ENCODE peak calls at places on chromosome 10, in ten cellular contexts. L is fibroblast of pulmonary artery, P is kidney glomerular epithelial cell, K is RPMI7951, X is hepatic stellate cell, T is immature natural killer cell, H is HEK293T, O is A172, Z is WTC11, J is astrocyte of the spinal cord. A is an unnamed sample.

GRCh38 chr10:10850227-10850626 is 167.4 kb upstream of the CELF2 start:
- DNase-seq in Z (no peak), H (no peak), T (no peak), K (no peak), X (no peak), J (no peak), L (no peak), O (no peak), P (no peak), A (no peak)

GRCh38 chr10:76282122-76283030 is 851.0 kb downstream of the LRMDA start:
- DNase-seq in T (no peak), X (no peak), H (peak; percentile 66), J (peak; percentile 50), O (peak; percentile 72), L (peak; percentile 50), K (no peak), Z (no peak), P (peak; percentile 97), A (no peak)

GRCh38 chr10:2944788-2945187 is 122.6 kb upstream of the PFKP start:
- DNase-seq in K (no peak), T (no peak), L (no peak), O (no peak), H (no peak), J (no peak), X (no peak), P (no peak), Z (no peak), A (no peak)

GRCh38 chr10:62380002-62380401 is 5.8 kb downstream of the ZNF365 start:
- DNase-seq in H (no peak), L (peak; percentile 19), O (peak; percentile 91), J (peak; percentile 72), T (no peak), P (peak; percentile 50), K (peak; percentile 89), X (no peak), Z (no peak), A (peak; percentile 52)

GRCh38 chr10:101644002-101644401 is 51.0 kb downstream of the FBXW4 start:
- DNase-seq in L (no peak), O (no peak), J (no peak), Z (peak; percentile 59), K (no peak), P (no peak), H (no peak), X (no peak), T (no peak), A (no peak)

GRCh38 chr10:124039432-124040086 is 53.8 kb downstream of the CHST15 start:
- DNase-seq in J (no peak), L (no peak), X (no peak), P (no peak), O (no peak), T (no peak), K (no peak), H (no peak), Z (no peak), A (no peak)

GRCh38 chr10:71713135-71714040 is 6.2 kb downstream of the C10orf105 start:
- DNase-seq in O (no peak), X (peak; percentile 94), Z (no peak), T (peak; percentile 53), H (no peak), L (peak; percentile 94), J (peak; percentile 43), P (peak; percentile 80), K (peak; percentile 49), A (peak; percentile 74)

GRCh38 chr10:102710604-102711003 is 3.6 kb downstream of the ARL3 start:
- DNase-seq in T (no peak), K (peak; percentile 77), X (peak; percentile 72), O (peak; percentile 62), J (peak; percentile 80), L (peak; percentile 75), P (peak; percentile 18), Z (no peak), H (no peak), A (peak; percentile 75)

GRCh38 chr10:57142925-57143576 is 782.0 kb upstream of the ZWINT start:
- DNase-seq in O (no peak), P (no peak), K (no peak), L (no peak), H (no peak), T (no peak), X (no peak), Z (peak; percentile 19), J (no peak), A (no peak)

GRCh38 chr10:16853201-16853600 is 36.0 kb upstream of the RSU1 start:
- DNase-seq in H (no peak), O (peak; percentile 28), P (peak; percentile 63), J (peak; percentile 78), T (no peak), Z (no peak), K (peak; percentile 74), L (peak; percentile 77), X (peak; percentile 26), A (peak; percentile 70)

GRCh38 chr10:104367856-104368255 is 14.2 kb downstream of the CFAP58 start:
- DNase-seq in P (no peak), K (no peak), J (no peak), L (no peak), Z (no peak), T (no peak), H (no peak), O (no peak), X (no peak), A (no peak)

GRCh38 chr10:75040576-75040975 is 70.9 kb upstream of the SAMD8 start:
- DNase-seq in L (no peak), J (no peak), X (no peak), H (no peak), T (no peak), K (no peak), O (no peak), Z (no peak), P (no peak), A (no peak)

GRCh38 chr10:21534611-21535493 is 820 bp downstream of the MLLT10 start:
- DNase-seq in O (peak; percentile 45), T (peak; percentile 67), P (peak; percentile 29), Z (peak; percentile 60), H (peak; percentile 53), X (peak; percentile 53), J (peak; percentile 54), L (peak; percentile 55), K (peak; percentile 61), A (peak; percentile 71)

GRCh38 chr10:43854042-43854441 is 205.4 kb upstream of the ZNF32 start:
- DNase-seq in T (no peak), L (peak; percentile 34), O (peak; percentile 85), J (peak; percentile 48), H (no peak), Z (no peak), P (no peak), X (peak; percentile 69), K (peak; percentile 99), A (peak; percentile 74)

GRCh38 chr10:126208736-126209317 is 179.4 kb downstream of the ADAM12 start:
- DNase-seq in K (no peak), X (no peak), L (peak; percentile 68), T (no peak), H (no peak), J (no peak), O (no peak), Z (no peak), P (no peak), A (no peak)

A was measured in astrocyte of the hippocampus.